ENCODE peak calls at places on chromosomes 1 and 21, in ten cellular contexts. R is PC-9, X is GM23248, H is endodermal cell, C is colonic mucosa, W is lower leg skin, L is psoas muscle, P is NT2/D1, V is stomach, B is suprapubic skin. T is an unnamed sample.

GRCh38 chr1:93056214-93056613 is 22.9 kb upstream of the MTF2 start:
- DNase-seq in R (no peak), W (no peak), C (no peak), H (peak; percentile 82), X (peak; percentile 55), V (no peak), B (no peak), L (no peak), P (no peak), T (peak; percentile 65)

GRCh38 chr1:24186031-24186710 is 918 bp downstream of the IFNLR1 start:
- DNase-seq in X (no peak), L (no peak), R (no peak), P (no peak), B (no peak), C (no peak), V (no peak), H (no peak), W (no peak), T (no peak)

GRCh38 chr1:85611390-85611789 is 30.8 kb downstream of the CCN1 start:
- DNase-seq in C (no peak), P (no peak), L (no peak), W (no peak), H (peak; percentile 28), B (no peak), R (no peak), V (no peak), X (peak; percentile 94), T (no peak)

GRCh38 chr1:178337091-178337726 is 159.6 kb downstream of the CLEC20A start:
- DNase-seq in V (no peak), W (no peak), R (no peak), C (no peak), X (no peak), L (no peak), H (no peak), P (no peak), B (no peak), T (no peak)

GRCh38 chr1:202268817-202269216 is 72.9 kb downstream of the UBE2T start:
- DNase-seq in X (no peak), B (peak; percentile 52), L (no peak), C (no peak), H (peak; percentile 22), R (no peak), V (peak; percentile 8), P (no peak), W (peak; percentile 68), T (no peak)

GRCh38 chr1:206725053-206725963 is 40.6 kb downstream of the MAPKAPK2 start:
- DNase-seq in C (peak; percentile 62), H (peak; percentile 90), V (peak; percentile 53), P (peak; percentile 64), L (no peak), R (no peak), X (peak; percentile 72), B (no peak), W (no peak), T (peak; percentile 79)

GRCh38 chr1:232282541-232282940 is 347.4 kb downstream of the SIPA1L2 start:
- DNase-seq in V (no peak), L (no peak), P (no peak), H (no peak), R (no peak), W (no peak), B (no peak), X (peak; percentile 5), C (no peak), T (no peak)

GRCh38 chr1:2258122-2258812 is 30.1 kb downstream of the SKI start:
- DNase-seq in W (no peak), B (no peak), H (no peak), P (no peak), R (peak; percentile 58), C (no peak), X (no peak), V (no peak), L (no peak), T (no peak)

GRCh38 chr1:185850366-185850765 is 116.2 kb downstream of the HMCN1 start:
- DNase-seq in L (no peak), P (peak; percentile 36), B (no peak), C (no peak), X (peak; percentile 66), H (no peak), V (no peak), R (no peak), W (no peak), T (peak; percentile 17)

GRCh38 chr1:16167331-16168143 is 11.7 kb upstream of the EPHA2 start:
- DNase-seq in B (no peak), W (peak; percentile 88), P (peak; percentile 78), V (peak; percentile 58), H (peak; percentile 98), R (peak; percentile 68), C (peak; percentile 75), X (peak; percentile 48), L (no peak), T (peak; percentile 99)
- H3K4me3 ChIP-seq in B (peak overlapping the region; percentile 56), W (no peak overlapping the region), P (peak overlapping the region; percentile 27), V (peak overlapping the region; percentile 55), H (peak overlapping the region; percentile 78), R (peak overlapping the region; percentile 80), C (peak overlapping the region; percentile 43), X (peak overlapping the region; percentile 53), L (peak overlapping the region; percentile 54), T (peak overlapping the region; percentile 62)

GRCh38 chr1:23168079-23168461 is 586 bp downstream of the LUZP1 start:
- DNase-seq in C (peak; percentile 40), R (no peak), W (no peak), H (no peak), V (no peak), B (no peak), L (peak; percentile 31), X (peak; percentile 69), P (no peak), T (no peak)
- H3K4me3 ChIP-seq in C (peak overlapping the region; percentile 76), R (peak overlapping the region; percentile 75), W (peak overlapping the region; percentile 84), H (peak overlapping the region; percentile 95), V (peak overlapping the region; percentile 78), B (peak overlapping the region; percentile 73), L (peak overlapping the region; percentile 92), X (peak overlapping the region; percentile 75), P (peak overlapping the region; percentile 80), T (peak overlapping the region; percentile 88)

GRCh38 chr1:150549496-150550221 is 451 bp downstream of the ADAMTSL4 start:
- DNase-seq in H (peak; percentile 78), W (peak; percentile 94), R (no peak), B (no peak), P (no peak), L (peak; percentile 60), C (no peak), V (no peak), X (peak; percentile 72), T (peak; percentile 93)
- H3K4me3 ChIP-seq in H (peak overlapping the region; percentile 60), W (peak overlapping the region; percentile 36), R (peak overlapping the region; percentile 54), B (peak overlapping the region; percentile 69), P (peak overlapping the region; percentile 63), L (peak overlapping the region; percentile 66), C (peak overlapping the region; percentile 62), V (peak overlapping the region; percentile 53), X (peak overlapping the region; percentile 70), T (peak overlapping the region; percentile 62)

DNA sequence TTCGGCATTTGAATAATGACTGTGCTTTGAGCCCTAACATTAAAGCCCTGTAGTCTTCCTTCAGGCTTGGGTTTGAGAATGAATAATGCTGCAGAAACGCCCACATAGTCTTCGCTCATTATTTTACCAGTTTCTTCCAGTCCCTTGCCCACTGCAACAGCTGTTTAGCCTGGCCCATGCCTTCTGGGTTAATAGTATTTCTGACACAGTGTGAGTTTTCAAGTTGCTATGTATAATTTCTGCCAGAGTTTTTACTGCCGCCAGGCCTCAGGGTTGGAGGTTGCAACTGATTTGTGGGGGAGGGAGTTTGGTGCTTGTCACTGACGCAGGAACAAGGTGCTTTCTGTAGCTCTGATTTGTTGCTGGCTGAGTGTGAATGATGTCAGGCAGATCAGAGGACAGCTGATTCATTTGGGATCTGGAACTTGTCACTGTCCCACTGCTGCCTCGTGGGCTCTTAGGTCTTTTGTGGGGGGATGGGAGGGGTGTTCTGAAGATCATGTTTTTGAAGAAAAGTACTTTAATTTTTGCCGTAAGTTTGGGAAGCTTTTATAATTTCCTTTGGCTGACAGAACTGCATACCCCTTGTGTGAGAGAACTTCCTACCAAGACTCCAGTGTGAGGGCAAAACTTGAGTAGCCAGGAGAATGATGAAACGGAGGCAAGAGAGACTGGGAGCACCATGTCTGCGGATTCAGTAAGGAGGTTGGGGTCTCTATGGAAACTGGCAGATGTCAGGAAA is 109.9 kb downstream of the MAST2 start:
- DNase-seq in W (no peak), H (peak; percentile 63), R (no peak), V (no peak), C (peak; percentile 81), X (peak; percentile 98), P (no peak), L (peak; percentile 57), B (no peak), T (no peak)
- H3K4me3 ChIP-seq in W (no peak overlapping the region), H (no peak overlapping the region), R (no peak overlapping the region), V (no peak overlapping the region), C (no peak overlapping the region), X (peak overlapping the region; percentile 67), P (no peak overlapping the region), L (peak overlapping the region; percentile 75), B (no peak overlapping the region), T (no peak overlapping the region)

GRCh38 chr21:46039891-46040660 is 57.8 kb upstream of the COL6A2 start:
- DNase-seq in H (no peak), W (no peak), C (no peak), V (no peak), X (no peak), B (no peak), R (no peak), L (no peak), P (no peak), T (peak; percentile 48)
- H3K4me3 ChIP-seq in H (no peak overlapping the region), W (no peak overlapping the region), C (no peak overlapping the region), V (no peak overlapping the region), X (no peak overlapping the region), B (no peak overlapping the region), R (no peak overlapping the region), L (no peak overlapping the region), P (no peak overlapping the region), T (no peak overlapping the region)

DNA sequence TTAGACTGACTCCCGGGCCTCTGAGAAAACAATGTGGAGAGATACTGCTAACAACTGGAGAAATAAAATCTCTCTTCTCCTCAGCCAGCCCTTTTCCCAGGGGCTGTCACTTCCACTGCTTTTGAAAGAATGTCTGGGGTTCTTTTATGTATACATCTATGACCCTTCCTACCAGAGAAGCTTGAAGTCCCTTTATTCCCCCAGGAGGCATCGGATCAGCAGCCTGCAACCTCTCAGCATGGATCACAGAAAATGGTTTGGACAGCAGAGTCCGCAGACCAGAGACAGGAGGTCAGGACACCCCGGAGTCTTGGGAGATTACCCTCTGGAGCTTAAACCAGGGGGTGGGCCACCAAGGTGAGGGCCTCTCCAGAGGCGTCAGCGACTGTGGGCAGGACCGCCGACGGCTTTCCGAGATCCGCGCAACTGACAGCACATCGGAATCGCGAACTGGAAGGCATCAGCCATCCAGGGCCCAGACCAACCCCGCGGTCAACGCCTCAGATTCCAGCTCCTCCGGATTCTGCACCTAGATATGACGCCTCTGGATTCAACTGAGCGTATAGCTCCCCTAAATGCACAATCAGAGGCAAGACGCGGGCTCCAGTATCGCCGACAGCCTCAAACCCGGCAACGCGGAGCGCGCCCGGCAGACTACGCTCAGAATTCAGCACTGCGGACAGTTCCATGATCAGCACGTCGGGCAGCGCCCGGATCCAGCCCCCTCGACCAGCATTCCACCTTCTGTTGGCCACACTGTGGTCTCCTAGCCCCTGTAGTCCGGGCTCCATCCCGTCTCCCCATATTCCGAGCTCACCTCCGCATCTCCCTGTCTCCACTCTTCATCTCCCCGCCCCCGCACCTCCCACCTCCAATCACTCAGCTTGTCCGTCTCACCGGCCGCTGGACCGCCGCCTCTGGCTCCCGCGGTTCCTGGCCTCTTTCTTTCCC is 854 bp downstream of the EPHA10 start:
- DNase-seq in P (peak; percentile 76), W (peak; percentile 69), L (no peak), V (no peak), B (peak; percentile 57), R (no peak), H (peak; percentile 95), X (peak; percentile 65), C (peak; percentile 55), T (peak; percentile 93)
- H3K4me3 ChIP-seq in P (no peak overlapping the region), W (no peak overlapping the region), L (no peak overlapping the region), V (no peak overlapping the region), B (no peak overlapping the region), R (no peak overlapping the region), H (no peak overlapping the region), X (no peak overlapping the region), C (no peak overlapping the region), T (no peak overlapping the region)

GRCh38 chr1:209805875-209806760 is at the start of gene IRF6:
- DNase-seq in W (peak; percentile 96), B (peak; percentile 91), P (peak; percentile 95), C (peak; percentile 98), L (peak; percentile 73), R (peak; percentile 89), X (peak; percentile 78), V (peak; percentile 98), H (peak; percentile 99), T (peak; percentile 97)
- H3K4me3 ChIP-seq in W (peak within 1 kb of the TSS; percentile 55), B (peak within 1 kb of the TSS; percentile 64), P (peak within 1 kb of the TSS; percentile 62), C (peak within 1 kb of the TSS; percentile 59), L (peak within 1 kb of the TSS; percentile 46), R (peak within 1 kb of the TSS; percentile 78), X (peak within 1 kb of the TSS; percentile 64), V (peak within 1 kb of the TSS; percentile 51), H (peak within 1 kb of the TSS; percentile 79), T (peak within 1 kb of the TSS; percentile 48)

T was measured in H7.